ENCODE peak calls at places on chromosomes 2 and 18, in six cellular contexts. One of them, this sample, is unnamed.

GRCh38 chr2:119638891-119639539 is 40.0 kb upstream of the TMEM177 start:
- DNase-seq in progenitor cell of endocrine pancreas: no peak
- DNase-seq in bronchial epithelial cell: no peak
- DNase-seq in NCI-H774: no peak
- DNase-seq in amniotic stem cell: no peak
- DNase-seq in activated T-helper 1 cell treated with anti-CD3 and anti-CD28 coated beads, Interleukin-2, amount 50 U/mL, for 16 hours: no peak
- DNase-seq in this sample: no peak

GRCh38 chr2:207240649-207241048 is 74.9 kb upstream of the KLF7 start:
- DNase-seq in bronchial epithelial cell: no peak
- DNase-seq in progenitor cell of endocrine pancreas: no peak
- DNase-seq in NCI-H774: no peak
- DNase-seq in activated T-helper 1 cell treated with anti-CD3 and anti-CD28 coated beads, Interleukin-2, amount 50 U/mL, for 16 hours: no peak
- DNase-seq in amniotic stem cell: no peak
- DNase-seq in this sample: no peak

GRCh38 chr2:40273623-40274236 is 178.2 kb downstream of the SLC8A1 start:
- DNase-seq in NCI-H774: no peak
- DNase-seq in progenitor cell of endocrine pancreas: no peak
- DNase-seq in bronchial epithelial cell: no peak
- DNase-seq in activated T-helper 1 cell treated with anti-CD3 and anti-CD28 coated beads, Interleukin-2, amount 50 U/mL, for 16 hours: no peak
- DNase-seq in amniotic stem cell: no peak
- DNase-seq in this sample: no peak

GRCh38 chr2:75788925-75789324 is 78.2 kb upstream of the GCFC2 start:
- DNase-seq in bronchial epithelial cell: peak
- DNase-seq in progenitor cell of endocrine pancreas: no peak
- DNase-seq in NCI-H774: no peak
- DNase-seq in amniotic stem cell: no peak
- DNase-seq in activated T-helper 1 cell treated with anti-CD3 and anti-CD28 coated beads, Interleukin-2, amount 50 U/mL, for 16 hours: no peak
- DNase-seq in this sample: no peak

GRCh38 chr2:20674974-20675679 is 8.2 kb downstream of the GDF7 start:
- DNase-seq in progenitor cell of endocrine pancreas: no peak
- DNase-seq in activated T-helper 1 cell treated with anti-CD3 and anti-CD28 coated beads, Interleukin-2, amount 50 U/mL, for 16 hours: no peak
- DNase-seq in NCI-H774: no peak
- DNase-seq in bronchial epithelial cell: peak
- DNase-seq in amniotic stem cell: no peak
- DNase-seq in this sample: no peak

GRCh38 chr2:27182346-27182745 is 29.5 kb upstream of the ATRAID start:
- DNase-seq in bronchial epithelial cell: no peak
- DNase-seq in amniotic stem cell: no peak
- DNase-seq in NCI-H774: no peak
- DNase-seq in progenitor cell of endocrine pancreas: no peak
- DNase-seq in activated T-helper 1 cell treated with anti-CD3 and anti-CD28 coated beads, Interleukin-2, amount 50 U/mL, for 16 hours: no peak
- DNase-seq in this sample: no peak

GRCh38 chr2:174512345-174512744 is 25.5 kb upstream of the GPR155 start:
- DNase-seq in NCI-H774: no peak
- DNase-seq in amniotic stem cell: no peak
- DNase-seq in bronchial epithelial cell: no peak
- DNase-seq in progenitor cell of endocrine pancreas: no peak
- DNase-seq in activated T-helper 1 cell treated with anti-CD3 and anti-CD28 coated beads, Interleukin-2, amount 50 U/mL, for 16 hours: no peak
- DNase-seq in this sample: no peak

GRCh38 chr2:160358051-160358450 is 135.6 kb downstream of the RBMS1 start:
- DNase-seq in amniotic stem cell: no peak
- DNase-seq in bronchial epithelial cell: peak
- DNase-seq in NCI-H774: no peak
- DNase-seq in progenitor cell of endocrine pancreas: no peak
- DNase-seq in activated T-helper 1 cell treated with anti-CD3 and anti-CD28 coated beads, Interleukin-2, amount 50 U/mL, for 16 hours: no peak
- DNase-seq in this sample: no peak

GRCh38 chr2:65826567-65826966 is 394.2 kb upstream of the SPRED2 start:
- DNase-seq in activated T-helper 1 cell treated with anti-CD3 and anti-CD28 coated beads, Interleukin-2, amount 50 U/mL, for 16 hours: no peak
- DNase-seq in progenitor cell of endocrine pancreas: no peak
- DNase-seq in bronchial epithelial cell: no peak
- DNase-seq in amniotic stem cell: no peak
- DNase-seq in NCI-H774: no peak
- DNase-seq in this sample: no peak

GRCh38 chr2:217014298-217015116 is 154.6 kb upstream of the TNP1 start:
- DNase-seq in NCI-H774: no peak
- DNase-seq in progenitor cell of endocrine pancreas: no peak
- DNase-seq in amniotic stem cell: no peak
- DNase-seq in bronchial epithelial cell: no peak
- DNase-seq in activated T-helper 1 cell treated with anti-CD3 and anti-CD28 coated beads, Interleukin-2, amount 50 U/mL, for 16 hours: no peak
- DNase-seq in this sample: no peak

GRCh38 chr2:235852528-235852920 is 315.7 kb downstream of the GBX2 start:
- DNase-seq in bronchial epithelial cell: no peak
- DNase-seq in NCI-H774: no peak
- DNase-seq in activated T-helper 1 cell treated with anti-CD3 and anti-CD28 coated beads, Interleukin-2, amount 50 U/mL, for 16 hours: no peak
- DNase-seq in progenitor cell of endocrine pancreas: no peak
- DNase-seq in amniotic stem cell: no peak
- DNase-seq in this sample: no peak

GRCh38 chr2:188022389-188022788 is 269.3 kb upstream of the GULP1 start:
- DNase-seq in activated T-helper 1 cell treated with anti-CD3 and anti-CD28 coated beads, Interleukin-2, amount 50 U/mL, for 16 hours: no peak
- DNase-seq in bronchial epithelial cell: no peak
- DNase-seq in progenitor cell of endocrine pancreas: no peak
- DNase-seq in amniotic stem cell: no peak
- DNase-seq in NCI-H774: no peak
- DNase-seq in this sample: no peak

GRCh38 chr2:109722026-109722425 is 72.1 kb upstream of the RGPD5 start:
- DNase-seq in bronchial epithelial cell: peak
- DNase-seq in progenitor cell of endocrine pancreas: no peak
- DNase-seq in amniotic stem cell: no peak
- DNase-seq in activated T-helper 1 cell treated with anti-CD3 and anti-CD28 coated beads, Interleukin-2, amount 50 U/mL, for 16 hours: no peak
- DNase-seq in NCI-H774: no peak
- DNase-seq in this sample: no peak

GRCh38 chr2:74690571-74690970 is 36.5 kb downstream of the SEMA4F start:
- DNase-seq in NCI-H774: peak
- DNase-seq in progenitor cell of endocrine pancreas: no peak
- DNase-seq in activated T-helper 1 cell treated with anti-CD3 and anti-CD28 coated beads, Interleukin-2, amount 50 U/mL, for 16 hours: no peak
- DNase-seq in amniotic stem cell: peak
- DNase-seq in bronchial epithelial cell: peak
- DNase-seq in this sample: peak

GRCh38 chr2:210198326-210198725 is 26.9 kb downstream of the ACADL start:
- DNase-seq in progenitor cell of endocrine pancreas: no peak
- DNase-seq in amniotic stem cell: no peak
- DNase-seq in NCI-H774: no peak
- DNase-seq in bronchial epithelial cell: peak
- DNase-seq in activated T-helper 1 cell treated with anti-CD3 and anti-CD28 coated beads, Interleukin-2, amount 50 U/mL, for 16 hours: no peak
- DNase-seq in this sample: no peak

GRCh38 chr2:138475394-138475793 is 26.2 kb upstream of the SPOPL start:
- DNase-seq in bronchial epithelial cell: peak
- DNase-seq in amniotic stem cell: no peak
- DNase-seq in progenitor cell of endocrine pancreas: no peak
- DNase-seq in activated T-helper 1 cell treated with anti-CD3 and anti-CD28 coated beads, Interleukin-2, amount 50 U/mL, for 16 hours: no peak
- DNase-seq in NCI-H774: no peak
- DNase-seq in this sample: no peak

GRCh38 chr18:48885266-48885950 is 65.4 kb downstream of the SMAD7 start:
- DNase-seq in bronchial epithelial cell: no peak
- DNase-seq in amniotic stem cell: no peak
- DNase-seq in NCI-H774: no peak
- DNase-seq in activated T-helper 1 cell treated with anti-CD3 and anti-CD28 coated beads, Interleukin-2, amount 50 U/mL, for 16 hours: no peak
- DNase-seq in progenitor cell of endocrine pancreas: no peak
- DNase-seq in this sample: no peak

GRCh38 chr2:141557329-141558098 is 573.3 kb downstream of the LRP1B start:
- DNase-seq in progenitor cell of endocrine pancreas: no peak
- DNase-seq in NCI-H774: no peak
- DNase-seq in activated T-helper 1 cell treated with anti-CD3 and anti-CD28 coated beads, Interleukin-2, amount 50 U/mL, for 16 hours: no peak
- DNase-seq in amniotic stem cell: peak
- DNase-seq in bronchial epithelial cell: peak
- DNase-seq in this sample: no peak

GRCh38 chr2:160837416-160837815 is 322.8 kb upstream of the TANK start:
- DNase-seq in amniotic stem cell: no peak
- DNase-seq in progenitor cell of endocrine pancreas: no peak
- DNase-seq in NCI-H774: no peak
- DNase-seq in activated T-helper 1 cell treated with anti-CD3 and anti-CD28 coated beads, Interleukin-2, amount 50 U/mL, for 16 hours: no peak
- DNase-seq in bronchial epithelial cell: no peak
- DNase-seq in this sample: no peak

GRCh38 chr2:57528499-57528898 is 518.1 kb upstream of the VRK2 start:
- DNase-seq in activated T-helper 1 cell treated with anti-CD3 and anti-CD28 coated beads, Interleukin-2, amount 50 U/mL, for 16 hours: no peak
- DNase-seq in NCI-H774: no peak
- DNase-seq in progenitor cell of endocrine pancreas: no peak
- DNase-seq in bronchial epithelial cell: no peak
- DNase-seq in amniotic stem cell: no peak
- DNase-seq in this sample: no peak

GRCh38 chr2:195848119-195848899 is 191.3 kb downstream of the SLC39A10 start:
- DNase-seq in progenitor cell of endocrine pancreas: no peak
- DNase-seq in amniotic stem cell: no peak
- DNase-seq in activated T-helper 1 cell treated with anti-CD3 and anti-CD28 coated beads, Interleukin-2, amount 50 U/mL, for 16 hours: no peak
- DNase-seq in NCI-H774: no peak
- DNase-seq in bronchial epithelial cell: no peak
- DNase-seq in this sample: no peak

GRCh38 chr2:230706966-230707365 is 5.7 kb upstream of the CAB39 start:
- DNase-seq in progenitor cell of endocrine pancreas: no peak
- DNase-seq in bronchial epithelial cell: no peak
- DNase-seq in activated T-helper 1 cell treated with anti-CD3 and anti-CD28 coated beads, Interleukin-2, amount 50 U/mL, for 16 hours: no peak
- DNase-seq in NCI-H774: no peak
- DNase-seq in amniotic stem cell: no peak
- DNase-seq in this sample: no peak

GRCh38 chr2:64133828-64134227 is 10.4 kb downstream of the PELI1 start:
- DNase-seq in activated T-helper 1 cell treated with anti-CD3 and anti-CD28 coated beads, Interleukin-2, amount 50 U/mL, for 16 hours: no peak
- DNase-seq in NCI-H774: no peak
- DNase-seq in bronchial epithelial cell: peak
- DNase-seq in progenitor cell of endocrine pancreas: no peak
- DNase-seq in amniotic stem cell: peak
- DNase-seq in this sample: no peak

GRCh38 chr2:219155054-219155644 is 5.5 kb downstream of the NHEJ1 start:
- DNase-seq in bronchial epithelial cell: peak
- DNase-seq in activated T-helper 1 cell treated with anti-CD3 and anti-CD28 coated beads, Interleukin-2, amount 50 U/mL, for 16 hours: no peak
- DNase-seq in amniotic stem cell: peak
- DNase-seq in progenitor cell of endocrine pancreas: no peak
- DNase-seq in NCI-H774: peak
- DNase-seq in this sample: no peak